ENCODE peak calls at places on chromosome 21, in eight cellular contexts. J is AG04450; W is activated CD4-positive, alpha-beta T cell treated with anti-CD3 and anti-CD28 coated beads for 48 hours; C is MCF 10A; H is central memory CD4-positive, alpha-beta T cell; Z is T follicular helper cell; R is activated gamma-delta T cell treated with Interleukin-2 at 50 U/mL for 16 hours; N is dorsolateral prefrontal cortex. Y is an unnamed sample.

GRCh38 chr21:38669186-38669585 is 136.5 kb upstream of the ETS2 start:
- DNase-seq in J (no peak), W (peak; percentile 5), C (peak; percentile 48), H (no peak), Z (no peak), R (no peak), N (no peak), Y (peak; percentile 20)

GRCh38 chr21:16587141-16587570 is 857.4 kb downstream of the USP25 start:
- DNase-seq in J (peak; percentile 32), W (no peak), C (peak; percentile 89), H (no peak), Z (no peak), R (no peak), N (peak; percentile 76), Y (peak; percentile 84)

GRCh38 chr21:46543306-46543705 is 61.6 kb downstream of the S100B start:
- DNase-seq in J (no peak), W (no peak), C (no peak), H (no peak), Z (no peak), R (no peak), N (no peak), Y (no peak)

GRCh38 chr21:38386967-38387366 is 111.3 kb downstream of the ERG start:
- DNase-seq in J (no peak), W (peak; percentile 13), C (no peak), H (no peak), Z (no peak), R (no peak), N (no peak), Y (peak; percentile 17)

GRCh38 chr21:26148071-26148470 is 22.5 kb downstream of the APP start:
- DNase-seq in J (no peak), W (no peak), C (no peak), H (peak; percentile 3), Z (no peak), R (no peak), N (no peak), Y (no peak)

GRCh38 chr21:38236232-38236631 is 20.6 kb upstream of the KCNJ15 start:
- DNase-seq in J (no peak), W (no peak), C (peak; percentile 42), H (no peak), Z (no peak), R (no peak), N (no peak), Y (no peak)

GRCh38 chr21:32457360-32457840 is 44.9 kb downstream of the EVA1C start:
- DNase-seq in J (no peak), W (no peak), C (peak; percentile 60), H (no peak), Z (no peak), R (no peak), N (no peak), Y (no peak)

GRCh38 chr21:36235058-36235582 is 78.5 kb downstream of the DOP1B start:
- DNase-seq in J (no peak), W (no peak), C (no peak), H (no peak), Z (no peak), R (no peak), N (no peak), Y (no peak)

GRCh38 chr21:20377250-20377649 is 621.0 kb upstream of the NCAM2 start:
- DNase-seq in J (no peak), W (no peak), C (peak; percentile 17), H (no peak), Z (no peak), R (no peak), N (no peak), Y (no peak)

GRCh38 chr21:42337830-42338729 is 12.7 kb downstream of the TFF2 start:
- DNase-seq in J (no peak), W (peak; percentile 90), C (peak; percentile 48), H (peak; percentile 76), Z (peak; percentile 70), R (peak; percentile 81), N (peak; percentile 58), Y (no peak)

GRCh38 chr21:43361493-43362296 is 65.2 kb downstream of the SIK1 start:
- DNase-seq in J (peak; percentile 26), W (peak; percentile 46), C (peak; percentile 78), H (peak; percentile 55), Z (peak; percentile 40), R (peak; percentile 46), N (no peak), Y (peak; percentile 93)

Y was measured in mammary epithelial cell.